ENCODE peak calls at places on chromosome 12, in four cellular contexts. Q, N, C and Y are unnamed samples. For H3K4me1, the result is how much of the 10 kb centered on the place peaks cover.

GRCh38 chr12:122106891-122107660 is 28.5 kb downstream of the MLXIP start:
- DNase-seq in Q (no peak), N (no peak), C (no peak), Y (no peak)

GRCh38 chr12:26102954-26103353 is 21.9 kb downstream of the BHLHE41 start:
- DNase-seq in Q (no peak), N (no peak), C (no peak), Y (no peak)

GRCh38 chr12:24198936-24199644 is 249.6 kb upstream of the SOX5 start:
- DNase-seq in Q (no peak), N (no peak), C (no peak), Y (no peak)

GRCh38 chr12:132239392-132239791 is 90.0 kb downstream of the GALNT9 start:
- DNase-seq in Q (no peak), N (no peak), C (no peak), Y (no peak)

GRCh38 chr12:7450667-7451066 is 6.7 kb upstream of the CD163L1 start:
- DNase-seq in Q (no peak), N (peak), C (peak), Y (no peak)

GRCh38 chr12:68189766-68190700 is 30.5 kb upstream of the IFNG start:
- DNase-seq in Q (peak), N (no peak), C (no peak), Y (no peak)

GRCh38 chr12:54352891-54353874 is 11.1 kb downstream of the GPR84 start:
- DNase-seq in Q (no peak), N (no peak), C (peak), Y (no peak)

GRCh38 chr12:19694627-19695026 is 255.3 kb downstream of the AEBP2 start:
- DNase-seq in Q (no peak), N (no peak), C (no peak), Y (no peak)

GRCh38 chr12:122185079-122185478 is 2.2 kb downstream of the LRRC43 start:
- DNase-seq in Q (no peak), N (no peak), C (no peak), Y (no peak)

GRCh38 chr12:126936181-126936851 is 1330.7 kb upstream of the TMEM132C start:
- DNase-seq in Q (peak), N (no peak), C (no peak), Y (no peak)

GRCh38 chr12:132488127-132489077 is 1.5 kb upstream of the FBRSL1 start:
- DNase-seq in Q (no peak), N (no peak), C (no peak), Y (no peak)

GRCh38 chr12:75685826-75686225 is 174.4 kb upstream of the KRR1 start:
- DNase-seq in Q (no peak), N (no peak), C (no peak), Y (no peak)

GRCh38 chr12:27013606-27014084 is 539 bp downstream of the TM7SF3 start:
- DNase-seq in Q (no peak), N (no peak), C (peak), Y (no peak)

GRCh38 chr12:90938451-90938850 is 16.5 kb downstream of the CCER1 start:
- DNase-seq in Q (no peak), N (no peak), C (no peak), Y (no peak)

GRCh38 chr12:102034346-102034745 is 27.4 kb downstream of the WASHC3 start:
- DNase-seq in Q (no peak), N (no peak), C (no peak), Y (no peak)

GRCh38 chr12:121837680-121838079 is 21.0 kb downstream of the HPD start:
- DNase-seq in Q (no peak), N (no peak), C (no peak), Y (no peak)

GRCh38 chr12:32139064-32139421 is 32.4 kb downstream of the BICD1 start:
- DNase-seq in Q (no peak), N (no peak), C (no peak), Y (no peak)

GRCh38 chr12:72273851-72274284 is 1.7 kb downstream of the TRHDE start:
- DNase-seq in Q (no peak), N (no peak), C (no peak), Y (no peak)

GRCh38 chr12:130555628-130556485 is 160.2 kb downstream of the RIMBP2 start:
- DNase-seq in Q (no peak), N (no peak), C (no peak), Y (no peak)

GRCh38 chr12:5432011-5432400 is at the start of gene NTF3:
- DNase-seq in Q (no peak), N (no peak), C (no peak), Y (no peak)

GRCh38 chr12:125734137-125734536 is 668.9 kb downstream of the AACS start:
- DNase-seq in Q (no peak), N (no peak), C (no peak), Y (no peak)

GRCh38 chr12:108722992-108723766 is 8.1 kb downstream of the CORO1C start:
- DNase-seq in Q (no peak), N (no peak), C (no peak), Y (no peak)

DNA sequence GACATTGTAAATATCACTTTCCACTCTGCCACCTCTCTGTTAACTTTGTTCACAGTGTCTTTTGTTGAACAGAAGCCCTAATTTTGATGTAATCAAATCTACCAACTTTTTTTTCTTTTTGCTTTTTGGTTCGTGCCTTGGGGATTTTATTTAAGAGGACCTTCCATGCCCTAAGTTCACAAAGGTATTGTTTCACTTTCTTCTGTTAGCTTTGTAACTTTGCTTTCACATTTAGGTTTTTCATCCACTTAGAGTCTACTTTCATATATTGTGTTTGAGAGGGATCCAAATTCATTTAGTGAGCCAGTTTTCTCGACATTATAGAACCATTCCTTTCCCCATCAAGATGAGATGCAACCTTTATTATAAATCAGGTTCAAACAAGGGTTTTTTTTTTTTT is 275.7 kb upstream of the CRY1 start:
- DNase-seq in Q (no peak), N (no peak), C (no peak), Y (no peak)
- H3K4me1 ChIP-seq in Q (under half), N (under half), C (under half), Y (under half)

GRCh38 chr12:39830862-39831520 is 211.4 kb upstream of the ABCD2 start:
- DNase-seq in Q (no peak), N (no peak), C (no peak), Y (no peak)
- TF ChIP-seq CTCF in Q (no peak), N (no peak), C (no peak), Y (no peak)

GRCh38 chr12:119949145-119949544 is 39.9 kb upstream of the BICDL1 start:
- DNase-seq in Q (no peak), N (no peak), C (no peak), Y (no peak)

GRCh38 chr12:119949594-119949993 is 39.4 kb upstream of the BICDL1 start:
- DNase-seq in Q (no peak), N (no peak), C (no peak), Y (no peak)
- TF ChIP-seq TCF7L2 in Q (no peak), N (no peak), C (no peak), Y (no peak)

GRCh38 chr12:49702009-49702408 is 5.2 kb downstream of the FMNL3 start:
- DNase-seq in Q (no peak), N (no peak), C (no peak), Y (no peak)
- H3K4me1 ChIP-seq in Q (under half), N (under half), C (under half), Y (under half)

DNA sequence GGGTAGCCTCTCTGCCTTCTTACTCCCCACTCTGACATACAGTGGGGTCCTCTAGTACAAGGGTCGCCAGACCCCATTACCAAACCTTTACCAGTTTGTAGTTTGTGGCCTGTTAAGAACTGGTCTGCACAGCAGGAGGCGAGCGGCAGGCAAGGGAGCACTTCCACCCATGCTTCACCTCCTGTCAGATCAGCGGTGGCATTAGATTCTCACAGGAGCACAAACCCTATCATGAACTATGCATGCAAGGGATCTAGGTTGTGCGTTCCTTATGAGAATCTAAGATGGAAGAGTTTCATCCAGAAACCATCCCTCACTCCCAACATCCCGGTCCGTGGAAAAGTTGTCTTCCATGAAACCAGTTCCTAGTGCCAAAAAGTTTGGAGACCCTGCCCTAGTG is 146.5 kb downstream of the HMGA2 start:
- DNase-seq in Q (no peak), N (no peak), C (no peak), Y (no peak)
- TF ChIP-seq CTCF in Q (no peak), N (no peak), C (no peak), Y (no peak)

GRCh38 chr12:89326260-89327040 is 25.9 kb downstream of the DUSP6 start:
- DNase-seq in Q (no peak), N (no peak), C (no peak), Y (no peak)

GRCh38 chr12:89328483-89329030 is 23.7 kb downstream of the DUSP6 start:
- DNase-seq in Q (no peak), N (no peak), C (no peak), Y (no peak)

GRCh38 chr12:89324437-89324836 is 27.9 kb downstream of the DUSP6 start:
- DNase-seq in Q (no peak), N (no peak), C (no peak), Y (no peak)

GRCh38 chr12:89325495-89325894 is 26.8 kb downstream of the DUSP6 start:
- DNase-seq in Q (no peak), N (no peak), C (no peak), Y (no peak)

GRCh38 chr12:89327477-89328094 is 24.7 kb downstream of the DUSP6 start:
- DNase-seq in Q (no peak), N (no peak), C (no peak), Y (no peak)
- TF ChIP-seq TCF7L2 in Q (no peak), N (no peak), C (no peak), Y (no peak)

GRCh38 chr12:63018273-63018672 is 83.3 kb upstream of the PPM1H start:
- DNase-seq in Q (no peak), N (no peak), C (no peak), Y (no peak)

GRCh38 chr12:63008372-63008771 is 73.4 kb upstream of the PPM1H start:
- DNase-seq in Q (no peak), N (no peak), C (no peak), Y (no peak)

GRCh38 chr12:63007726-63008125 is 72.8 kb upstream of the PPM1H start:
- DNase-seq in Q (no peak), N (no peak), C (no peak), Y (no peak)

GRCh38 chr12:63010698-63011097 is 75.7 kb upstream of the PPM1H start:
- DNase-seq in Q (no peak), N (no peak), C (no peak), Y (no peak)

DNA sequence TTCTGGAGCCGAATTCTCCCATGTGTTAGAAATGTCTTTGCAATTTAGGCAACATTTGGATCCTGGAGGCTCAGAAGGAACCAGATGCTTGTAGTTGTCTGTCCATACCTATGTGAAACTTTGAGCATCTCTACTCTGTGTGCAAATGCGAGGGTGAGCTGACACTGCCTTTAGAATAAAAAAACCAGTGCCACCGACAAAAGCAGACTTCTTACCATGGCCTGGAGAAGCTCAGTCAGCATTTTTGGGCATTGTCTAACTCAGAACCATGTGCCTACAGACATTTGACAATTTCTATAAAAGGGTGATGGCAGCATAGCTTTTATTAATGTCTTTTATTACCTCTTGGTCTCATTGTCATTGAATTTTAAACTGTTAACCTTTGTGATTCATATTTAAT is 78.4 kb upstream of the PPM1H start:
- DNase-seq in Q (no peak), N (no peak), C (no peak), Y (no peak)
- H3K4me1 ChIP-seq in Q (under half), N (under half), C (under half), Y (under half)

GRCh38 chr12:77152623-77153193 is 87.3 kb upstream of the E2F7 start:
- DNase-seq in Q (peak), N (peak), C (no peak), Y (peak)
- TF ChIP-seq CTCF in Q (peak), N (peak), C (no peak), Y (peak)

DNA sequence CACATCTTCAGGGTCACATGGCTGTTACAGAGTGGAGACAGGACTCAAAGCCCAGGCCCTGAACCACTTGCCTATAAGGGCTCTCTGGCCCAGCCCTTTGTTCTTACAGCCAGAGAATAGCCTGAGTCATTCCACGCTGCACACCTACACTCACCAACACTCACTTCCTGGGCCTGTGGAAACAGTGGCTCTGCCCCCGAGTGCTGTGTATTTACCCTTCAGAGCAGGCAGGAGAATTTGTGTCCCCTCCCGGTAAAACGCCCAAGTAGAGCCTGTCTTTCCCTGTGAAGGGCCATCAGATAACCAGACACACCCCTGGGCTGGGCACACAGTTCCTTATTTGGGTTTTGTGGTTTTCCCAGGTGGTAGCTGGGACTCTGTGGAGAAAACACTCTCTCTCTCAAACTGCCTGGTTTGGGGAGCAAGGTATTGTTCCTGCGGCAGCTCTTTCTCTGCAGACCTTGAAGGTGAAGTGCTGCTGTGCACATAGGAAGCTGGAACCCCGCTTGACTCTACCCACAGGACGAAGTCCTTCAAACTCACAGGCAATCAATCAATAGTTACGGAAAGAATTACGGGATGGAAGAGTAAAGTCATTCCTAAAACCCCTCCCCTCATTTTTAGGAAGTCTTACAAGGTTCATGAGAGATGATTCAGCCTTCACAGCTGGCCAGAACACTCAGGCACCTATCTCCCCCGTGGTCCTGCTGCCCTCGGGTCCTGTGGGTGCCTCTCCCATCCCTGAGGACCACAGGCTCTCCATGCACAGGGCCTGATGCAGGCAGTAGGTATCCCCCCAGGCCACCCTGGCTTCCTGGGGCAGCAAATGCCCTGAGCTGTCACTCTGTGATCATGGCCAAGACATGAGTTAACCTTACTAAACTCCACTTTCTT is 20.3 kb downstream of the FIGNL2 start:
- DNase-seq in Q (no peak), N (no peak), C (peak), Y (no peak)
- TF ChIP-seq TCF7L2 in Q (no peak), N (no peak), C (no peak), Y (no peak)